ENCODE peak calls at places on chromosomes 11 and 22, in five cellular contexts. O, H, N, R and X are unnamed samples.

GRCh38 chr11:118915941-118916841 is 9.5 kb downstream of the BCL9L start:
- DNase-seq in N (no peak), H (no peak), O (no peak), R (no peak), X (no peak)

GRCh38 chr11:118609380-118610219 is 2.2 kb downstream of the PHLDB1 start:
- DNase-seq in O (peak), H (peak), R (no peak), N (peak), X (no peak)

GRCh38 chr11:76698321-76699043 is 27.9 kb upstream of the LRRC32 start:
- DNase-seq in N (peak), O (peak), H (no peak), R (no peak), X (no peak)

GRCh38 chr11:69883292-69884255 is 64.4 kb upstream of the FGF3 start:
- DNase-seq in H (no peak), N (no peak), R (no peak), O (no peak), X (no peak)

GRCh38 chr22:19970479-19971275 is 29.1 kb upstream of the TXNRD2 start:
- DNase-seq in R (peak), O (peak), N (peak), H (peak), X (peak)

GRCh38 chr11:2931771-2932738 is 2.8 kb upstream of the PHLDA2 start:
- DNase-seq in H (no peak), N (no peak), R (no peak), O (no peak), X (no peak)

GRCh38 chr11:44760917-44761545 is 34.3 kb downstream of the TSPAN18 start:
- DNase-seq in O (peak), N (no peak), R (peak), H (no peak), X (peak)

GRCh38 chr11:61764606-61765260 is 12.3 kb downstream of the MYRF start:
- DNase-seq in O (no peak), R (no peak), H (no peak), N (no peak), X (no peak)

GRCh38 chr11:15146271-15147003 is 31.7 kb downstream of the INSC start:
- DNase-seq in R (peak), O (peak), H (no peak), N (no peak), X (no peak)

GRCh38 chr22:19974233-19974861 is 32.7 kb upstream of the TXNRD2 start:
- DNase-seq in H (peak), R (peak), O (peak), N (peak), X (peak)

GRCh38 chr11:104731890-104732289 is 166.4 kb downstream of the CASP12 start:
- DNase-seq in O (no peak), R (no peak), H (no peak), N (no peak), X (no peak)

GRCh38 chr11:95459268-95460040 is 228.5 kb upstream of the SESN3 start:
- DNase-seq in R (no peak), H (peak), N (no peak), O (no peak), X (peak)

GRCh38 chr11:67674442-67674871 is at the start of gene ALDH3B2:
- DNase-seq in R (no peak), H (peak), O (no peak), N (no peak), X (no peak)

GRCh38 chr11:100832851-100833250 is 145.8 kb downstream of the ARHGAP42 start:
- DNase-seq in H (no peak), R (no peak), O (no peak), N (no peak), X (no peak)

GRCh38 chr11:115961168-115962003 is 457.2 kb upstream of the CADM1 start:
- DNase-seq in R (no peak), O (no peak), H (no peak), N (no peak), X (no peak)

GRCh38 chr11:114678125-114679036 is at the start of gene NXPE2:
- DNase-seq in R (no peak), H (no peak), N (no peak), O (peak), X (no peak)

GRCh38 chr11:33125025-33125424 is 36.3 kb downstream of the CSTF3 start:
- DNase-seq in N (no peak), R (no peak), O (no peak), H (no peak), X (no peak)

GRCh38 chr11:105000797-105001196 is 22.2 kb downstream of the CASP5 start:
- DNase-seq in N (peak), H (peak), R (no peak), O (no peak), X (no peak)

GRCh38 chr22:30866216-30866615 is 102.4 kb downstream of the MORC2 start:
- DNase-seq in O (no peak), R (no peak), N (no peak), H (no peak), X (no peak)

GRCh38 chr11:29782447-29782846 is 234.4 kb downstream of the KCNA4 start:
- DNase-seq in H (no peak), O (no peak), N (no peak), R (no peak), X (no peak)

GRCh38 chr11:122772945-122773344 is 65.4 kb upstream of the CRTAM start:
- DNase-seq in R (peak), N (no peak), O (peak), H (no peak), X (no peak)

GRCh38 chr11:106421673-106422292 is 344.3 kb downstream of the AASDHPPT start:
- DNase-seq in N (no peak), H (no peak), R (no peak), O (no peak), X (no peak)

GRCh38 chr11:77779935-77780334 is 40.6 kb downstream of the RSF1 start:
- DNase-seq in H (no peak), R (peak), N (no peak), O (peak), X (no peak)

GRCh38 chr11:26841818-26842457 is 120.1 kb upstream of the SLC5A12 start:
- DNase-seq in R (peak), H (no peak), N (no peak), O (peak), X (no peak)

GRCh38 chr11:9688716-9689511 is 25.0 kb downstream of the SWAP70 start:
- DNase-seq in O (peak), R (peak), H (no peak), N (no peak), X (peak)

GRCh38 chr11:62505112-62505783 is 41.4 kb downstream of the AHNAK start:
- DNase-seq in R (peak), O (peak), N (no peak), H (peak), X (peak)

GRCh38 chr11:67418476-67419281 is 3.2 kb downstream of the CARNS1 start:
- DNase-seq in H (peak), O (no peak), R (no peak), N (no peak), X (no peak)

GRCh38 chr22:29093501-29093921 is 20.7 kb downstream of the KREMEN1 start:
- DNase-seq in H (no peak), R (no peak), O (no peak), N (no peak), X (no peak)

GRCh38 chr22:35842519-35842913 is 124.8 kb downstream of the APOL5 start:
- DNase-seq in H (no peak), R (no peak), N (no peak), O (no peak), X (no peak)

GRCh38 chr22:35839811-35840739 is 122.4 kb downstream of the APOL5 start:
- DNase-seq in N (peak), H (peak), R (peak), O (peak), X (peak)

GRCh38 chr22:35844886-35845285 is 127.2 kb downstream of the APOL5 start:
- DNase-seq in O (no peak), R (no peak), N (no peak), H (no peak), X (no peak)

GRCh38 chr22:35841907-35842518 is 124.3 kb downstream of the APOL5 start:
- DNase-seq in O (no peak), N (no peak), R (no peak), H (no peak), X (no peak)

GRCh38 chr22:35842954-35843353 is 125.3 kb downstream of the APOL5 start:
- DNase-seq in R (peak), O (peak), H (peak), N (peak), X (peak)
- TF ChIP-seq CTCF in R (peak), O (peak), H (peak), N (peak), X (peak)

GRCh38 chr11:60756307-60757032 is at the start of gene MS4A15:
- DNase-seq in O (peak), N (peak), H (peak), R (no peak), X (no peak)
- TF ChIP-seq CTCF in O (peak), N (peak), H (peak), R (peak), X (peak)

GRCh38 chr11:113167599-113167998 is 146.8 kb upstream of the TTC12 start:
- DNase-seq in N (no peak), O (no peak), R (no peak), H (peak), X (peak)
- TF ChIP-seq CTCF in N (no peak), O (no peak), R (no peak), H (no peak), X (no peak)

GRCh38 chr11:59201376-59201775 is 11.4 kb downstream of the MPEG1 start:
- DNase-seq in H (no peak), R (no peak), N (no peak), O (no peak), X (no peak)
- TF ChIP-seq CTCF in H (no peak), R (peak), N (peak), O (peak), X (no peak)

GRCh38 chr22:26428515-26429457 is at the start of gene ASPHD2:
- DNase-seq in R (peak), N (peak), H (peak), O (peak), X (peak)

GRCh38 chr22:26431151-26431995 is 2.3 kb downstream of the ASPHD2 start:
- DNase-seq in H (no peak), R (no peak), O (no peak), N (no peak), X (no peak)

GRCh38 chr22:26430600-26430999 is 1.5 kb downstream of the ASPHD2 start:
- DNase-seq in R (no peak), O (no peak), H (no peak), N (no peak), X (no peak)

GRCh38 chr22:26426924-26427323 is 2.1 kb upstream of the ASPHD2 start:
- DNase-seq in H (no peak), O (no peak), R (no peak), N (no peak), X (no peak)

DNA sequence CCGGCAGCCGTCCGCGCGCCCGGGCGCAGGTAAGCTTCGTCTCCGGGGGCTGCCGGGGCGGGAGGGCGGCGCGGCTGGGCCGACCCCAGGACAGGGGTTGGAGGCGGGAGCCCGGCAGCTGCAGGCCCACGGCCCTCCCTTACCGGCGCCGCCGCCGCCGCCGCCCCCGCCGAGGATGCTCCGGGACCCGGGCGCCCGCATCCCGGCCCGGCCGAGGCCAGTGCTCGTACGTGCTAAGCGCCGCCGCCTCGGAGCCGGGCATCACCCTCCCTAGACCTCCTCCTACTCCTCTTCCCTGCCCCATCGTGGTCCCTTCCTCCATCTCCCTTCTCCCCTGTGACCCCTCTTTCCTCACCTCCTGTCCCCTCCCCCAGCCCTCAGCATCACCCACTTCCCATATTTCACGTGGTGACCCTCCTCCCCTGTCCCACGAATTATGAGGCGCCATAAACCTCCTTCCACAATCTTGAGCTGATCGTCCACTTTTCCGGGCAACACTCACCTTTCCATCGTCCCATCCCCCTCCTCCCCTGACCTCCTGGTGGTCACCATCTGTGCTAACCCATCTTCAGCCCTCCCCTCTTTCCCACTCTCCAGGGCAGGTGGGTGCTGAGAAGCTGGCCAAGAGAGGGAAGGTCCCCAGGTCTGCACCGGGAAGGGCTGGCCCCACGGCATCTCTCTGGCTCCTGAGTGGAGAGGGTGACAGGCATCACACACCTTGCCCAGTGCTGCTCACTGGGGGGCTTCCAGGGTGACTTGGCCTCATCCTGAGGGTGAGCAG is 588 bp downstream of the ASPHD2 start:
- DNase-seq in R (no peak), N (no peak), H (no peak), O (no peak), X (peak)
- TF ChIP-seq CTCF in R (no peak), N (no peak), H (no peak), O (no peak), X (no peak)

GRCh38 chr11:11408436-11409221 is 55.6 kb upstream of the CSNK2A3 start:
- DNase-seq in H (no peak), N (no peak), R (no peak), O (no peak), X (no peak)

GRCh38 chr11:11409224-11409623 is 56.2 kb upstream of the CSNK2A3 start:
- DNase-seq in O (no peak), N (no peak), H (no peak), R (no peak), X (no peak)

GRCh38 chr11:11407738-11408084 is 54.7 kb upstream of the CSNK2A3 start:
- DNase-seq in O (no peak), R (no peak), N (no peak), H (no peak), X (peak)

GRCh38 chr11:11406652-11407051 is 53.6 kb upstream of the CSNK2A3 start:
- DNase-seq in N (no peak), R (no peak), H (no peak), O (no peak), X (no peak)

GRCh38 chr11:11407065-11407737 is 54.2 kb upstream of the CSNK2A3 start:
- DNase-seq in N (no peak), R (no peak), O (no peak), H (no peak), X (peak)
- TF ChIP-seq CTCF in N (no peak), R (no peak), O (no peak), H (no peak), X (peak)